ENCODE peak calls at places on chromosomes 4 and X, in four cellular contexts. J is occipital lobe, V is HTR-8/SVneo, U is SK-N-DZ. C is an unnamed sample.

GRCh38 chr4:129641179-129641578 is 545.2 kb downstream of the C4orf33 start:
- DNase-seq in J (no peak), V (peak; percentile 5), U (peak; percentile 48), C (peak; percentile 42)

GRCh38 chrX:24956828-24957227 is 58.9 kb downstream of the ARX start:
- DNase-seq in J (no peak), V (no peak), U (no peak), C (no peak)

GRCh38 chr4:48047421-48047844 is 30.9 kb downstream of the NIPAL1 start:
- DNase-seq in J (no peak), V (no peak), U (no peak), C (no peak)

GRCh38 chrX:36957425-36958328 is 50.5 kb upstream of the FAM47C start:
- DNase-seq in J (peak; percentile 9), V (peak; percentile 5), U (peak; percentile 6), C (no peak)

GRCh38 chr4:162075691-162076090 is 88.1 kb downstream of the FSTL5 start:
- DNase-seq in J (peak; percentile 2), V (no peak), U (no peak), C (no peak)

GRCh38 chrX:1485033-1485432 is 32.3 kb upstream of the ASMTL start:
- DNase-seq in J (no peak), V (no peak), U (no peak), C (no peak)

GRCh38 chrX:131816551-131817136 is 206.5 kb upstream of the STK26 start:
- DNase-seq in J (peak; percentile 8), V (no peak), U (peak; percentile 44), C (no peak)

GRCh38 chrX:115894087-115894486 is 276.5 kb upstream of the AGTR2 start:
- DNase-seq in J (no peak), V (no peak), U (peak; percentile 52), C (peak; percentile 2)

GRCh38 chrX:115324194-115324593 is 34.7 kb downstream of the LUZP4 start:
- DNase-seq in J (no peak), V (no peak), U (no peak), C (no peak)